ENCODE peak calls at places on chromosomes 3 and 15, in four cellular contexts. G is midbrain, S is SK-N-DZ, O is type B pancreatic cell. Y is an unnamed sample.

GRCh38 chr3:186929676-186930075 is 650 bp upstream of the ST6GAL1 start:
- DNase-seq in G (no peak), S (no peak), O (no peak), Y (no peak)

GRCh38 chr3:127222664-127223063 is 29.7 kb downstream of the PRR23E start:
- DNase-seq in G (no peak), S (peak), O (no peak), Y (no peak)

GRCh38 chr3:83230376-83230775 is 1468.9 kb upstream of the GBE1 start:
- DNase-seq in G (no peak), S (no peak), O (no peak), Y (no peak)

GRCh38 chr3:172129868-172130751 is 90.7 kb downstream of the FNDC3B start:
- DNase-seq in G (no peak), S (peak), O (no peak), Y (no peak)

GRCh38 chr15:78691167-78691872 is 50.3 kb upstream of the CHRNB4 start:
- DNase-seq in G (no peak), S (no peak), O (no peak), Y (no peak)

GRCh38 chr3:120764206-120764605 is 21.7 kb downstream of the GTF2E1 start:
- DNase-seq in G (no peak), S (no peak), O (no peak), Y (no peak)

GRCh38 chr15:93829115-93829849 is 402.1 kb upstream of the MCTP2 start:
- DNase-seq in G (no peak), S (no peak), O (no peak), Y (no peak)

GRCh38 chr3:12400795-12401194 is 83.5 kb upstream of the TSEN2 start:
- DNase-seq in G (no peak), S (no peak), O (no peak), Y (no peak)

GRCh38 chr3:9951598-9951961 is 628 bp downstream of the PRRT3 start:
- DNase-seq in G (no peak), S (no peak), O (no peak), Y (no peak)

GRCh38 chr15:55993804-55994539 is 560 bp upstream of the NEDD4 start:
- DNase-seq in G (no peak), S (peak), O (no peak), Y (no peak)

GRCh38 chr3:188439080-188439479 is 285.1 kb downstream of the LPP start:
- DNase-seq in G (no peak), S (no peak), O (no peak), Y (no peak)

GRCh38 chr3:128727485-128727884 is 1.5 kb downstream of the RAB7A start:
- DNase-seq in G (no peak), S (no peak), O (no peak), Y (no peak)

GRCh38 chr3:160611141-160611540 is 45.8 kb upstream of the KPNA4 start:
- DNase-seq in G (no peak), S (no peak), O (no peak), Y (no peak)

GRCh38 chr3:184710870-184711365 is 946 bp downstream of the MAGEF1 start:
- DNase-seq in G (peak), S (no peak), O (peak), Y (no peak)

GRCh38 chr15:90412356-90413194 is 24.5 kb downstream of the IQGAP1 start:
- DNase-seq in G (no peak), S (no peak), O (no peak), Y (peak)

GRCh38 chr15:83207622-83208356 is at the start of gene HDGFL3:
- DNase-seq in G (peak), S (peak), O (peak), Y (no peak)

GRCh38 chr3:168952551-168952950 is 711.0 kb downstream of the MECOM start:
- DNase-seq in G (peak), S (no peak), O (no peak), Y (no peak)

GRCh38 chr3:64224826-64225606 is at the start of gene PRICKLE2:
- DNase-seq in G (peak), S (peak), O (no peak), Y (no peak)

GRCh38 chr3:127815641-127816605 is 6.4 kb downstream of the MGLL start:
- DNase-seq in G (no peak), S (no peak), O (no peak), Y (no peak)

GRCh38 chr15:61994216-61994615 is 66.0 kb downstream of the VPS13C start:
- DNase-seq in G (no peak), S (no peak), O (no peak), Y (no peak)

GRCh38 chr3:27022096-27022761 is 347.0 kb downstream of the NEK10 start:
- DNase-seq in G (peak), S (no peak), O (no peak), Y (no peak)

GRCh38 chr3:50269977-50270413 is 1.0 kb downstream of the SEMA3B start:
- DNase-seq in G (no peak), S (no peak), O (no peak), Y (no peak)

GRCh38 chr3:153090973-153091372 is 71.1 kb upstream of the RAP2B start:
- DNase-seq in G (no peak), S (no peak), O (no peak), Y (no peak)

GRCh38 chr3:159807137-159808028 is 181.3 kb upstream of the IL12A start:
- DNase-seq in G (no peak), S (no peak), O (no peak), Y (no peak)

GRCh38 chr15:45732544-45733130 is 97.8 kb downstream of the SQOR start:
- DNase-seq in G (peak), S (peak), O (no peak), Y (no peak)

GRCh38 chr15:85430406-85431204 is 50.2 kb downstream of the AKAP13 start:
- DNase-seq in G (no peak), S (no peak), O (no peak), Y (no peak)

GRCh38 chr15:36643551-36643950 is 64.1 kb downstream of the CDIN1 start:
- DNase-seq in G (no peak), S (no peak), O (no peak), Y (no peak)

GRCh38 chr3:99544819-99545281 is 93.5 kb upstream of the COL8A1 start:
- DNase-seq in G (no peak), S (no peak), O (no peak), Y (no peak)

GRCh38 chr3:168249539-168250414 is 154.1 kb upstream of the GOLIM4 start:
- DNase-seq in G (peak), S (peak), O (peak), Y (peak)

GRCh38 chr15:50506121-50506520 is 40.3 kb downstream of the USP50 start:
- DNase-seq in G (no peak), S (no peak), O (no peak), Y (no peak)

GRCh38 chr15:24955549-24955929 is 752 bp downstream of the SNRPN start:
- DNase-seq in G (no peak), S (no peak), O (no peak), Y (no peak)

GRCh38 chr15:45088801-45089711 is 24.9 kb downstream of the DUOX2 start:
- DNase-seq in G (no peak), S (peak), O (no peak), Y (no peak)

GRCh38 chr3:71132995-71133730 is 450.4 kb downstream of the FOXP1 start:
- DNase-seq in G (no peak), S (peak), O (no peak), Y (no peak)

GRCh38 chr15:63365004-63365555 is 16.6 kb downstream of the CA12 start:
- DNase-seq in G (no peak), S (no peak), O (no peak), Y (no peak)

GRCh38 chr15:62464705-62465104 is 299.6 kb upstream of the C2CD4B start:
- DNase-seq in G (no peak), S (no peak), O (no peak), Y (no peak)

GRCh38 chr15:57057134-57057930 is 138.9 kb downstream of the TCF12 start:
- DNase-seq in G (no peak), S (no peak), O (no peak), Y (no peak)

GRCh38 chr15:31869640-31870335 is 160.5 kb upstream of the CHRNA7 start:
- DNase-seq in G (peak), S (no peak), O (no peak), Y (no peak)

Y was measured in iPS DF 6.9.